ENCODE peak calls at places on chromosome 16, in six cellular contexts. L, H, C, J, V and Z are unnamed samples.
A peak's percentile ranks its signal among the peaks of the same experiment; 100 is the strongest.

GRCh38 chr16:678858-679807 is 1.1 kb upstream of the STUB1 start:
- DNase-seq in V (peak; percentile 66), H (peak; percentile 34), J (peak; percentile 12), C (peak; percentile 92), L (peak; percentile 76), Z (peak; percentile 63)

GRCh38 chr16:68227183-68227793 is 8.6 kb downstream of the ESRP2 start:
- DNase-seq in C (peak; percentile 71), H (no peak), L (no peak), J (no peak), V (no peak), Z (no peak)

GRCh38 chr16:19746561-19746960 is 28.5 kb downstream of the IQCK start:
- DNase-seq in C (no peak), H (no peak), J (no peak), V (no peak), L (no peak), Z (peak; percentile 34)

GRCh38 chr16:56532714-56533113 is 12.9 kb upstream of the BBS2 start:
- DNase-seq in H (no peak), L (no peak), V (no peak), J (peak; percentile 55), C (no peak), Z (no peak)

GRCh38 chr16:13780841-13781553 is 139.0 kb upstream of the ERCC4 start:
- DNase-seq in J (no peak), V (no peak), L (no peak), C (no peak), H (no peak), Z (no peak)

GRCh38 chr16:15915555-15916081 is 27.2 kb upstream of the CEP20 start:
- DNase-seq in L (no peak), H (no peak), V (no peak), J (no peak), C (no peak), Z (no peak)

GRCh38 chr16:47970291-47970931 is 185.4 kb downstream of the ABCC12 start:
- DNase-seq in C (peak; percentile 19), J (peak; percentile 65), V (peak; percentile 46), L (no peak), H (peak; percentile 15), Z (peak; percentile 70)

GRCh38 chr16:17230932-17231581 is 239.7 kb downstream of the XYLT1 start:
- DNase-seq in L (no peak), C (no peak), V (no peak), H (no peak), J (no peak), Z (no peak)

GRCh38 chr16:89672177-89672941 is 14.1 kb upstream of the CDK10 start:
- DNase-seq in J (no peak), H (no peak), L (no peak), V (no peak), C (no peak), Z (no peak)

GRCh38 chr16:11327277-11328171 is 17.7 kb upstream of the RMI2 start:
- DNase-seq in H (no peak), C (no peak), L (peak; percentile 40), V (no peak), J (no peak), Z (no peak)

GRCh38 chr16:51615141-51615540 is 464.1 kb upstream of the SALL1 start:
- DNase-seq in C (no peak), H (no peak), V (no peak), J (no peak), L (no peak), Z (peak; percentile 38)

GRCh38 chr16:67951485-67951884 is 7.6 kb upstream of the LCAT start:
- DNase-seq in J (no peak), V (no peak), C (no peak), L (peak; percentile 77), H (no peak), Z (no peak)

GRCh38 chr16:79163666-79164377 is 436.7 kb downstream of the MAF start:
- DNase-seq in C (peak; percentile 32), J (no peak), L (no peak), H (no peak), V (no peak), Z (no peak)

GRCh38 chr16:17296412-17296811 is 174.3 kb downstream of the XYLT1 start:
- DNase-seq in V (no peak), H (no peak), J (no peak), C (no peak), L (peak; percentile 37), Z (no peak)

GRCh38 chr16:30658731-30659506 is 688 bp downstream of the FBRS start:
- DNase-seq in L (peak; percentile 76), C (peak; percentile 96), V (peak; percentile 96), J (peak; percentile 94), H (peak; percentile 94), Z (peak; percentile 94)

GRCh38 chr16:4317471-4318170 is 1.8 kb downstream of the GLIS2 start:
- DNase-seq in V (peak; percentile 29), C (peak; percentile 37), L (no peak), H (no peak), J (peak; percentile 11), Z (no peak)

GRCh38 chr16:84851192-84852127 is 31.7 kb downstream of the CRISPLD2 start:
- DNase-seq in J (peak; percentile 98), C (peak; percentile 96), L (no peak), H (peak; percentile 95), V (peak; percentile 100), Z (peak; percentile 100)

GRCh38 chr16:68257251-68257905 is 6.9 kb upstream of the SLC7A6 start:
- DNase-seq in L (no peak), V (no peak), C (peak; percentile 93), H (no peak), J (peak; percentile 22), Z (no peak)

GRCh38 chr16:11198817-11199216 is 57.2 kb downstream of the SOCS1 start:
- DNase-seq in L (no peak), H (no peak), V (no peak), C (no peak), J (peak; percentile 80), Z (no peak)

GRCh38 chr16:14101415-14101814 is 30.3 kb downstream of the MRTFB start:
- DNase-seq in H (no peak), V (no peak), J (no peak), L (no peak), C (peak; percentile 35), Z (no peak)

GRCh38 chr16:78353610-78354009 is 254.2 kb downstream of the WWOX start:
- DNase-seq in L (no peak), H (no peak), V (no peak), C (no peak), J (peak; percentile 7), Z (no peak)

GRCh38 chr16:85418978-85419491 is 194.1 kb upstream of the GSE1 start:
- DNase-seq in V (no peak), J (no peak), C (peak; percentile 26), H (no peak), L (peak; percentile 7), Z (no peak)